ENCODE peak calls at places on chromosomes 5 and 9, in seven cellular contexts. N is heart right ventricle, O is transverse colon, V is prostate gland, W is GM23248, F is cardiac muscle cell, B is PC-9. Y is an unnamed sample.

GRCh38 chr5:115575167-115576070 is 26.9 kb downstream of the TICAM2 start:
- DNase-seq in V (no peak), F (peak; percentile 56), W (peak; percentile 71), B (no peak), N (no peak), O (no peak), Y (no peak)

GRCh38 chr5:53603009-53603687 is 42.7 kb downstream of the NDUFS4 start:
- DNase-seq in B (no peak), N (no peak), O (no peak), V (no peak), F (peak; percentile 55), W (peak; percentile 23), Y (no peak)

GRCh38 chr9:116806075-116806474 is 119.0 kb downstream of the TRIM32 start:
- DNase-seq in F (peak; percentile 32), V (no peak), B (peak; percentile 9), N (no peak), O (no peak), W (peak; percentile 32), Y (no peak)

GRCh38 chr9:92934321-92934720 is 13.0 kb upstream of the FGD3 start:
- DNase-seq in N (no peak), F (no peak), B (no peak), O (no peak), W (no peak), V (no peak), Y (no peak)

GRCh38 chr5:100840364-100840763 is 62.7 kb downstream of the ST8SIA4 start:
- DNase-seq in W (peak; percentile 39), N (no peak), B (no peak), O (no peak), F (peak; percentile 70), V (no peak), Y (no peak)

GRCh38 chr5:60652206-60652605 is 47.8 kb downstream of the DEPDC1B start:
- DNase-seq in F (peak; percentile 91), B (peak; percentile 16), V (no peak), O (no peak), W (peak; percentile 94), N (no peak), Y (no peak)

GRCh38 chr5:91175708-91176107 is 207.4 kb downstream of the ARRDC3 start:
- DNase-seq in O (no peak), V (no peak), B (no peak), F (no peak), W (no peak), N (no peak), Y (peak; percentile 67)

GRCh38 chr5:115977988-115978387 is 15.7 kb downstream of the LVRN start:
- DNase-seq in O (no peak), F (peak; percentile 79), N (no peak), B (no peak), W (peak; percentile 89), V (no peak), Y (no peak)

GRCh38 chr5:141492168-141492885 is 3.4 kb downstream of the PCDHGC5 start:
- DNase-seq in W (no peak), B (no peak), F (no peak), V (no peak), N (no peak), O (no peak), Y (no peak)

GRCh38 chr5:167794121-167794520 is 497.3 kb upstream of the WWC1 start:
- DNase-seq in O (no peak), W (no peak), N (no peak), F (no peak), B (no peak), V (no peak), Y (no peak)

GRCh38 chr9:8917978-8918739 is 1118.6 kb upstream of the DMAC1 start:
- DNase-seq in W (no peak), O (no peak), B (no peak), F (no peak), V (no peak), N (no peak), Y (no peak)

GRCh38 chr5:159444441-159445082 is 114.3 kb upstream of the IL12B start:
- DNase-seq in N (no peak), F (peak; percentile 76), W (peak; percentile 66), B (peak; percentile 38), V (peak; percentile 28), O (no peak), Y (no peak)

GRCh38 chr9:112112941-112113399 is 62.1 kb downstream of the SUSD1 start:
- DNase-seq in N (no peak), V (peak; percentile 13), B (peak; percentile 73), F (peak; percentile 26), O (peak; percentile 49), W (peak; percentile 78), Y (no peak)

GRCh38 chr5:143396353-143396940 is 7.0 kb downstream of the NR3C1 start:
- DNase-seq in N (no peak), O (no peak), V (no peak), W (no peak), F (no peak), B (no peak), Y (no peak)
- H3K4me3 ChIP-seq in N (peak overlapping the region; percentile 12), O (no peak overlapping the region), V (no peak overlapping the region), W (peak overlapping the region; percentile 99), F (no peak overlapping the region), B (peak overlapping the region; percentile 28), Y (no peak overlapping the region)

DNA sequence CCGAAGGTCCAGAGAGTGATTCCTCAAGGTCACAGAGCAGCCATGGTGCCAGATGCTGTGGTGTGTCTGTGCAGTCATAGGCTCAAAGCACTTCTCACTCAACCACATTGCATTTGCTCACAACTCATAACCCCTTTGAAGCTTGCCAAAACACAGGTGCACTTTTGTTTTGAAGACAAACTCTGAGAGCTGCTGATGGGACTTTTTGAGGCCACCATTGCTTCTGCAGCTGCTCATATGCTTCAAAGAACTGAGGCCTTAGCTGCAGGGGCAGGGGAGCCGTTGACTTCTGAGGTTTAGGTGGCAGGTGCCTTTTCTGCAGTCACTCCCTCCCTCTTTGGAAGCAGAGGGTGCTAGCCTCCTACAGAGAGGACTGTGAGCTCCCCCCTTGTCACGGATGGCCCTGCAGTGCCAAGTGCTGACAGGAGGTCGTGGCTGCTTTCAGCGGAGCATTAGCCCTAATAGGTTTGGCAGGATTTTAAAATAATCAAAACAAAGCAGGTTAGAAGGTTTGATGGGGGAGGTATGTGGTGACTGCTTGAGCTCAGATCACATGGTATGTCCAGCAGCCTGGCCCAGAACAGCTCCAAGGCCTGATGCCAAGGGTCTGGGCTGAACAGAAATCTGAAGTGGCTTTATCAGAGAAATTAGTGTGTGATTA is 232.1 kb downstream of the MAN2A1 start:
- DNase-seq in F (no peak), V (no peak), B (no peak), W (no peak), N (peak; percentile 47), O (no peak), Y (no peak)
- H3K4me1 ChIP-seq in F (peaks cover 5% of the 10 kb centered on the region), V (no peaks in the 10 kb centered on the region), B (no peaks in the 10 kb centered on the region), W (no peaks in the 10 kb centered on the region), N (no peaks in the 10 kb centered on the region), O (no peaks in the 10 kb centered on the region), Y (no peaks in the 10 kb centered on the region)

GRCh38 chr9:137048655-137049543 is 2.9 kb upstream of the NPDC1 start:
- DNase-seq in O (no peak), B (no peak), F (no peak), N (no peak), V (peak; percentile 54), W (peak; percentile 28), Y (peak; percentile 42)
- H3K27me3 ChIP-seq in O (peaks cover 82% of the 10 kb centered on the region), B (peaks cover 6% of the 10 kb centered on the region), F (peaks cover 86% of the 10 kb centered on the region), N (peaks cover 65% of the 10 kb centered on the region), V (no peaks in the 10 kb centered on the region), W (peaks cover 22% of the 10 kb centered on the region), Y (peaks cover 18% of the 10 kb centered on the region)

GRCh38 chr5:16127865-16128544 is 51.6 kb downstream of the MARCHF11 start:
- DNase-seq in F (no peak), N (no peak), W (no peak), V (no peak), B (no peak), O (no peak), Y (no peak)

GRCh38 chr5:16134204-16134603 is 45.4 kb downstream of the MARCHF11 start:
- DNase-seq in N (no peak), O (no peak), W (no peak), F (no peak), V (no peak), B (no peak), Y (no peak)

GRCh38 chr5:16131878-16132277 is 47.7 kb downstream of the MARCHF11 start:
- DNase-seq in N (no peak), B (no peak), W (no peak), F (no peak), V (no peak), O (no peak), Y (no peak)

DNA sequence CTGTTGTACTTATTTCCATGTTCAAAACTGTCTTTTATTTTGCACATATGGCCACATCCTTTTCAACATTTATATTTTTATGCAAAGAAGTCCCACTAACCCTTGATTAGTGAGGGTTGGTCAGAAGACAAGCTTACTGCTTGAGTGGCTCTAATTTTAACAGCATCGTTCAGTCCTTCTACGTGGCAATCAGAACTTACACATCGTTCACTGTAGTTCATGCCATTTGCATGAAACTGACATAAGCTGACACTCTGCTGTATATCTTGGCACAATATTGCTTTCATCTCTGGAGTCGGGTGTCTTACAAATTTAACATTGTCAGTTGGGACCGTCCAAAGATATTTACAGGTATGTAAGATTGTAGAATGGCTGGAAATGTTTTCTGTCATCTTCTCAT is 50.6 kb downstream of the MARCHF11 start:
- DNase-seq in O (no peak), B (no peak), F (no peak), N (no peak), V (no peak), W (no peak), Y (no peak)
- H3K4me3 ChIP-seq in O (no peak overlapping the region), B (no peak overlapping the region), F (peak overlapping the region; percentile 6), N (peak overlapping the region; percentile 35), V (no peak overlapping the region), W (no peak overlapping the region), Y (no peak overlapping the region)

GRCh38 chr9:109312783-109313182 is 8.1 kb downstream of the EPB41L4B start:
- DNase-seq in W (no peak), O (no peak), F (no peak), V (no peak), N (no peak), B (no peak), Y (no peak)

GRCh38 chr9:109315480-109315879 is 5.4 kb downstream of the EPB41L4B start:
- DNase-seq in W (no peak), F (no peak), B (no peak), V (no peak), O (no peak), N (no peak), Y (no peak)

GRCh38 chr9:109315889-109316640 is 4.8 kb downstream of the EPB41L4B start:
- DNase-seq in F (peak; percentile 53), O (peak; percentile 88), W (peak; percentile 99), B (peak; percentile 91), V (peak; percentile 96), N (peak; percentile 62), Y (no peak)

GRCh38 chr9:109313351-109313750 is 7.5 kb downstream of the EPB41L4B start:
- DNase-seq in O (peak; percentile 43), V (no peak), W (no peak), F (no peak), B (no peak), N (no peak), Y (no peak)

DNA sequence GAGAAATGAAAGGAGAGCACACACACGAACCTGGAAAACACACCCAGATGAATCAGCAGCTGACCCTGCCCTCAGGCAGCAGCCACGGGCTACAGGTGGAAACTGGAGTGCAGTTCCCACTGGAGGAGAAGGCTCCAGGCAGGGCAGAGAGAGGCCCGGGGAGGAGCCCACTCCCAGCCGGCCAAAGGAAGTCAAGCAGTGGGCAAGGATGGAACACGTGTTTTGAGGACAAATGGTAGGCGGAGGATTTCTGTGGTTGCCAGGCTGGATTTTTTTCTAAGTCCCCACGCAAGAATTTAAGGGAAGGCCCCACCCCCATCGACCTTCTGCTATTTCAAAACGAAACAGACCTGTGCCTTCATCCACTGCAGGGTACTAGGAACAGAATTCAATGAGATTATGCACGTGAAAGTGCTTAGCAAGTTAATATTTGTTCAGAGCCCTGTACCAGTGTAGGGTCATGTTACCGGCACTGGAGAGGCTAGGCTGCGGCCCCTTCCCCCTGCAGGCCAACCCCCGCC is 6.8 kb downstream of the EPB41L4B start:
- DNase-seq in O (peak; percentile 42), V (no peak), F (no peak), B (peak; percentile 9), N (no peak), W (no peak), Y (no peak)
- H3K4me1 ChIP-seq in O (peaks cover 20% of the 10 kb centered on the region), V (peaks cover 11% of the 10 kb centered on the region), F (no peaks in the 10 kb centered on the region), B (peaks cover 52% of the 10 kb centered on the region), N (peaks cover 24% of the 10 kb centered on the region), W (peaks cover 24% of the 10 kb centered on the region), Y (peaks cover 39% of the 10 kb centered on the region)